ENCODE peak calls at places on chromosomes 4 and X, in five cellular contexts. One of them, this sample, is unnamed.

GRCh38 chr4:120071192-120071795 is 4.6 kb upstream of the MAD2L1 start:
- DNase-seq in neuronal stem cell: peak; percentile 31
- DNase-seq in H1: no peak
- DNase-seq in mesenchymal stem cell: peak; percentile 71
- DNase-seq in trophoblast cell: peak; percentile 82
- DNase-seq in this sample: no peak

GRCh38 chrX:19772759-19773623 is 114.4 kb downstream of the SH3KBP1 start:
- DNase-seq in neuronal stem cell: no peak
- DNase-seq in H1: no peak
- DNase-seq in mesenchymal stem cell: no peak
- DNase-seq in trophoblast cell: no peak
- DNase-seq in this sample: no peak

GRCh38 chr4:44996276-44996845 is 270.0 kb upstream of the GNPDA2 start:
- DNase-seq in neuronal stem cell: no peak
- DNase-seq in H1: no peak
- DNase-seq in mesenchymal stem cell: no peak
- DNase-seq in trophoblast cell: peak; percentile 31
- DNase-seq in this sample: no peak

GRCh38 chrX:131763674-131764073 is 219.8 kb downstream of the OR13H1 start:
- DNase-seq in neuronal stem cell: no peak
- DNase-seq in H1: no peak
- DNase-seq in mesenchymal stem cell: no peak
- DNase-seq in trophoblast cell: peak; percentile 98
- DNase-seq in this sample: no peak

GRCh38 chr4:27289704-27290103 is 429.1 kb downstream of the STIM2 start:
- DNase-seq in neuronal stem cell: no peak
- DNase-seq in H1: no peak
- DNase-seq in mesenchymal stem cell: no peak
- DNase-seq in trophoblast cell: no peak
- DNase-seq in this sample: no peak

GRCh38 chr4:122163301-122163700 is 11.2 kb downstream of the BLTP1 start:
- DNase-seq in neuronal stem cell: no peak
- DNase-seq in H1: no peak
- DNase-seq in mesenchymal stem cell: no peak
- DNase-seq in trophoblast cell: no peak
- DNase-seq in this sample: no peak

GRCh38 chr4:184825394-184826314 is at the start of gene ACSL1:
- DNase-seq in neuronal stem cell: peak; percentile 69
- DNase-seq in H1: peak; percentile 73
- DNase-seq in mesenchymal stem cell: peak; percentile 64
- DNase-seq in trophoblast cell: peak; percentile 79
- DNase-seq in this sample: peak; percentile 71

GRCh38 chr4:69753666-69754065 is 6.8 kb downstream of the SULT1B1 start:
- DNase-seq in neuronal stem cell: no peak
- DNase-seq in H1: no peak
- DNase-seq in mesenchymal stem cell: peak; percentile 35
- DNase-seq in trophoblast cell: no peak
- DNase-seq in this sample: no peak

GRCh38 chrX:19673334-19674040 is 158.2 kb upstream of the MAP3K15 start:
- DNase-seq in neuronal stem cell: no peak
- DNase-seq in H1: no peak
- DNase-seq in mesenchymal stem cell: peak; percentile 91
- DNase-seq in trophoblast cell: peak; percentile 38
- DNase-seq in this sample: no peak

GRCh38 chr4:123866796-123867195 is 470.2 kb downstream of the SPRY1 start:
- DNase-seq in neuronal stem cell: no peak
- DNase-seq in H1: no peak
- DNase-seq in mesenchymal stem cell: no peak
- DNase-seq in trophoblast cell: peak; percentile 20
- DNase-seq in this sample: no peak

GRCh38 chr4:99808260-99808857 is 8.3 kb upstream of the DAPP1 start:
- DNase-seq in neuronal stem cell: peak; percentile 50
- DNase-seq in H1: peak; percentile 83
- DNase-seq in mesenchymal stem cell: peak; percentile 31
- DNase-seq in trophoblast cell: peak; percentile 87
- DNase-seq in this sample: peak; percentile 81

GRCh38 chr4:68907788-68908700 is 43.6 kb downstream of the UGT2A3 start:
- DNase-seq in neuronal stem cell: no peak
- DNase-seq in H1: no peak
- DNase-seq in mesenchymal stem cell: no peak
- DNase-seq in trophoblast cell: no peak
- DNase-seq in this sample: no peak

DNA sequence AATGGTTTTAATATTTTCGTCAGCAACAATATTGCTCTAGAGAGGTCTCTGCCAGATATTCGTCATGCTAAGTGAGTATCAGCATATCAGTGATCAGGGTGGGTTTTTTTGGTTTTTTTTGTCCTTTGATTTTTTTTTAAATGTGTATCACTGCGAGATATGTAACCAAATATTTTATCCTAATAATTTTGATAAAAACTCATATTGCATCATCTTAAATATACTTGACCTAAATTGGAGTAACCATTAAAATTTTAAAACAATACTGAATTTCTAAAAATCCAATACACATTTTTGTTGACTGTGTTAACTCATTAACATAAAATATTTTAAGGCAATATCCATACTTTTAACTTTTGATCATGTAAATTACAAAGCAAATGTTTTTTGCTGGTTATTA is 498.5 kb downstream of the GALNTL6 start:
- DNase-seq in neuronal stem cell: no peak
- DNase-seq in H1: no peak
- DNase-seq in mesenchymal stem cell: no peak
- DNase-seq in trophoblast cell: no peak
- DNase-seq in this sample: no peak
- H3K14ac ChIP-seq in neuronal stem cell: no peak overlapping the region
- H3K14ac ChIP-seq in H1: no peak overlapping the region
- H3K14ac ChIP-seq in mesenchymal stem cell: no peak overlapping the region
- H3K14ac ChIP-seq in trophoblast cell: no peak overlapping the region
- H3K14ac ChIP-seq in this sample: no peak overlapping the region

GRCh38 chrX:74510401-74510800 is 89.1 kb downstream of the SLC16A2 start:
- DNase-seq in neuronal stem cell: no peak
- DNase-seq in H1: no peak
- DNase-seq in mesenchymal stem cell: no peak
- DNase-seq in trophoblast cell: no peak
- DNase-seq in this sample: no peak
- H2BK12ac ChIP-seq in neuronal stem cell: no peak overlapping the region
- H2BK12ac ChIP-seq in H1: no peak overlapping the region
- H2BK12ac ChIP-seq in mesenchymal stem cell: no peak overlapping the region
- H2BK12ac ChIP-seq in trophoblast cell: no peak overlapping the region
- H2BK12ac ChIP-seq in this sample: no peak overlapping the region

GRCh38 chr4:55355555-55355954 is 9.5 kb downstream of the SRD5A3 start:
- DNase-seq in neuronal stem cell: no peak
- DNase-seq in H1: peak; percentile 22
- DNase-seq in mesenchymal stem cell: no peak
- DNase-seq in trophoblast cell: no peak
- DNase-seq in this sample: no peak

GRCh38 chr4:55358668-55359067 is 12.6 kb downstream of the SRD5A3 start:
- DNase-seq in neuronal stem cell: no peak
- DNase-seq in H1: no peak
- DNase-seq in mesenchymal stem cell: peak; percentile 65
- DNase-seq in trophoblast cell: peak; percentile 29
- DNase-seq in this sample: no peak

GRCh38 chr4:55358246-55358645 is 12.2 kb downstream of the SRD5A3 start:
- DNase-seq in neuronal stem cell: no peak
- DNase-seq in H1: no peak
- DNase-seq in mesenchymal stem cell: no peak
- DNase-seq in trophoblast cell: no peak
- DNase-seq in this sample: no peak

GRCh38 chr4:55354648-55355047 is 8.6 kb downstream of the SRD5A3 start:
- DNase-seq in neuronal stem cell: no peak
- DNase-seq in H1: peak; percentile 29
- DNase-seq in mesenchymal stem cell: no peak
- DNase-seq in trophoblast cell: no peak
- DNase-seq in this sample: no peak

DNA sequence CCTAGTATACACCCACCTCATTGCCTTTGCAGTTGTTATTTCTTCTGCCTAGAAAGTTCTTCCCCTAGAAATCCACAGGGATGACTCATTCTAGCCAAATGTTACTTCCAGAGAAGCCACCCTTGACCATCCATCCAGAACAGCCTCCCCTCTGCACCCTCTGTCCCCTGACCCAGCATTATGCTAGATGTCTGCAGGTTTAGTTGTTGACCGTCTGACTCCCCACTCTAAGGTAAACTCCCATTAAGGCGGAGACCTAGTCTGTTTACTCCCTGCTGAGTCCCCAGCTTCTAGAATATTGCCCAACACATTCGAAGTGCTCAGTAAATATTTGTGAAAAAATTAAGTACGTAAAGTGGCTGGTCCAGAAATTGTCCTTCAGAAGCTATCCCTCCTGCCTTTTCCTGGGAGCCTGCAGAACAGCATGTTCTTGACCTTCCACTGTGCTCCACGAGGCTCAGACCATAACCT is 11.0 kb downstream of the SRD5A3 start:
- DNase-seq in neuronal stem cell: no peak
- DNase-seq in H1: peak; percentile 33
- DNase-seq in mesenchymal stem cell: peak; percentile 59
- DNase-seq in trophoblast cell: peak; percentile 18
- DNase-seq in this sample: no peak
- H3K14ac ChIP-seq in neuronal stem cell: no peak overlapping the region
- H3K14ac ChIP-seq in H1: no peak overlapping the region
- H3K14ac ChIP-seq in mesenchymal stem cell: no peak overlapping the region
- H3K14ac ChIP-seq in trophoblast cell: no peak overlapping the region
- H3K14ac ChIP-seq in this sample: no peak overlapping the region

GRCh38 chrX:17062065-17062464 is 115.6 kb downstream of the REPS2 start:
- DNase-seq in neuronal stem cell: no peak
- DNase-seq in H1: no peak
- DNase-seq in mesenchymal stem cell: no peak
- DNase-seq in trophoblast cell: no peak
- DNase-seq in this sample: no peak
- H2BK12ac ChIP-seq in neuronal stem cell: no peak overlapping the region
- H2BK12ac ChIP-seq in H1: no peak overlapping the region
- H2BK12ac ChIP-seq in mesenchymal stem cell: no peak overlapping the region
- H2BK12ac ChIP-seq in trophoblast cell: no peak overlapping the region
- H2BK12ac ChIP-seq in this sample: no peak overlapping the region

GRCh38 chr4:6938237-6938636 is 28.6 kb downstream of the TBC1D14 start:
- DNase-seq in neuronal stem cell: no peak
- DNase-seq in H1: no peak
- DNase-seq in mesenchymal stem cell: no peak
- DNase-seq in trophoblast cell: no peak
- DNase-seq in this sample: no peak

GRCh38 chr4:6940744-6941137 is 31.1 kb downstream of the TBC1D14 start:
- DNase-seq in neuronal stem cell: no peak
- DNase-seq in H1: no peak
- DNase-seq in mesenchymal stem cell: no peak
- DNase-seq in trophoblast cell: no peak
- DNase-seq in this sample: no peak

GRCh38 chr4:6938758-6939201 is 29.2 kb downstream of the TBC1D14 start:
- DNase-seq in neuronal stem cell: no peak
- DNase-seq in H1: no peak
- DNase-seq in mesenchymal stem cell: no peak
- DNase-seq in trophoblast cell: no peak
- DNase-seq in this sample: no peak

GRCh38 chr4:6941796-6942195 is 32.2 kb downstream of the TBC1D14 start:
- DNase-seq in neuronal stem cell: no peak
- DNase-seq in H1: no peak
- DNase-seq in mesenchymal stem cell: no peak
- DNase-seq in trophoblast cell: peak; percentile 40
- DNase-seq in this sample: no peak

DNA sequence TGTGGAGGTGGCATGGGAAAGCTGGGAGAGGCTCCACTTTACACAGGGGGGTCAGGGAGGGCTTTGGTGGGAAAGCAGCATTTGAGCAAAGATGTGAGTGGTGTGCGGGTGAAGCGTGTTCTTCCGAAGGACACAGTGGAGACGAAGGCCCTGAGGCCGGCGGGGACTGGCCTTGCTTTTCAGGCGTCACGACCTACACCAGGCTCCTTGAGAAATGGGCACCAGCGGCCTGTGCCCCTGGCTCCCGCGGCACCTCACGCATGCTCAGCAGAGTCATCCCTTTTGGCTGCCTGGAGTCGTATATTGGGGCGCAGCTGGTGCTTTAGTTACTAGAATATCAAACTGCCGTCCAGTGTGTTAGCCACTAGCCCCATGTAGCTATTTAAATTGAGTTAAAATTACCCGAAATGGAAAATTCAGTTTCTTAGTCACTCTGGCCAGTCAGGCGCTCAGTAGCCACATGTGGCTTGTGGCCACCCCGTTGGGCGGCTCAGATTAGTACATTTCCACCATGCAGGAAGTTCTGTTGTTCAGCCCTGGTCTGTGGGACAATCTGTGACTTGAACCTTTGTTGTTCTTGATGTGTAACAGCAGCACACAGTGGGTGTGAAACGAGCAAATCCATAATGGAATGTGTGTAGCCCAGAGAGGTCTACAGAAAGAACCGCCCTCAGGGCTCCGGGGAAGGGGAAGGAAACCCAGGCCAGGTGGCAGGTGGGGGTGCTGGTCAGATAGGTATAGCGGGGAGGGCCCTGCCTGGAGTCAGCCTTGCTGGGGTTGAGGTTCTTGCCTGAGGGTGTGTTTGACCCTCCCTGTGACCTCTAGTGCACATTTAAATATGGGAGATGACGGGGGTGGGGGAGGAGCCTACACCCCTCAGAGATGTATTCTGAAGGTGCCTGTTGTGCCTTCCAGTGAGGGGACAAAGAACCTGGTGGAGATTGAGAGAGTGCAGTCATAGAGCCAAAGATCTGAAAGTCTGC is 30.4 kb downstream of the TBC1D14 start:
- DNase-seq in neuronal stem cell: no peak
- DNase-seq in H1: no peak
- DNase-seq in mesenchymal stem cell: no peak
- DNase-seq in trophoblast cell: no peak
- DNase-seq in this sample: no peak
- H3K14ac ChIP-seq in neuronal stem cell: no peak overlapping the region
- H3K14ac ChIP-seq in H1: no peak overlapping the region
- H3K14ac ChIP-seq in mesenchymal stem cell: no peak overlapping the region
- H3K14ac ChIP-seq in trophoblast cell: peak overlapping the region; percentile 46
- H3K14ac ChIP-seq in this sample: peak overlapping the region; percentile 19

DNA sequence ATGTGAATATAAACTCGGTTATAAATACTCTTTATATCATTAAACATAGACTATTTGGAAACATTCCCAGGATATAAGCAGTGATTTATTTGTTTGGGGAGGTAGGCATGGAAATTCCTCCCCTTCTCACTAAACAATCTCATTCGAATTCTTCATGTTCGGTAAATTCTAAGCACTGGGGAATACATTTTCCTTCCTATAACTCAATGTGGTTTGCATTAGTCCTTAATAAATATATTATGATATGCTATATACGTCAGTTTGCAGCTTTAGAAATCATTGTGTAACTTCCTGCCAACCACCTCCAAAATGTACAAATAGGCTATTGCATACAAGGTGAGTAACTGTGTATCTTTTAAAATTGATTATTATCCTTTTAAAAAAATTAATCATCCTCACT is 99.6 kb downstream of the UGT8 start:
- DNase-seq in neuronal stem cell: no peak
- DNase-seq in H1: no peak
- DNase-seq in mesenchymal stem cell: no peak
- DNase-seq in trophoblast cell: no peak
- DNase-seq in this sample: no peak
- H2BK12ac ChIP-seq in neuronal stem cell: no peak overlapping the region
- H2BK12ac ChIP-seq in H1: no peak overlapping the region
- H2BK12ac ChIP-seq in mesenchymal stem cell: no peak overlapping the region
- H2BK12ac ChIP-seq in trophoblast cell: no peak overlapping the region
- H2BK12ac ChIP-seq in this sample: no peak overlapping the region

This sample was measured in H9.